ENCODE peak calls at places on chromosome 21, in four cellular contexts. One of them, this sample, is unnamed.

GRCh38 chr21:31788581-31788980 is 56.7 kb upstream of the SCAF4 start:
- DNase-seq in activated T-cell treated with anti-CD3 and anti-CD28 coated beads, Interleukin-2, amount 50 U/mL, for 24 hours: no peak
- DNase-seq in iris pigment epithelial cell: no peak
- DNase-seq in T-helper 9 cell: no peak
- DNase-seq in this sample: no peak

GRCh38 chr21:26007911-26008579 is 162.5 kb downstream of the APP start:
- DNase-seq in iris pigment epithelial cell: peak; percentile 49
- DNase-seq in activated T-cell treated with anti-CD3 and anti-CD28 coated beads, Interleukin-2, amount 50 U/mL, for 24 hours: no peak
- DNase-seq in T-helper 9 cell: no peak
- DNase-seq in this sample: peak; percentile 90

GRCh38 chr21:38282921-38283320 is 26.1 kb downstream of the KCNJ15 start:
- DNase-seq in iris pigment epithelial cell: peak; percentile 72
- DNase-seq in activated T-cell treated with anti-CD3 and anti-CD28 coated beads, Interleukin-2, amount 50 U/mL, for 24 hours: no peak
- DNase-seq in T-helper 9 cell: no peak
- DNase-seq in this sample: peak; percentile 79

GRCh38 chr21:40445349-40445921 is 401.5 kb downstream of the DSCAM start:
- DNase-seq in activated T-cell treated with anti-CD3 and anti-CD28 coated beads, Interleukin-2, amount 50 U/mL, for 24 hours: no peak
- DNase-seq in iris pigment epithelial cell: no peak
- DNase-seq in T-helper 9 cell: no peak
- DNase-seq in this sample: no peak

GRCh38 chr21:42942244-42942643 is 16.8 kb upstream of the ERVH48-1 start:
- DNase-seq in activated T-cell treated with anti-CD3 and anti-CD28 coated beads, Interleukin-2, amount 50 U/mL, for 24 hours: no peak
- DNase-seq in iris pigment epithelial cell: no peak
- DNase-seq in T-helper 9 cell: no peak
- DNase-seq in this sample: no peak

GRCh38 chr21:42209801-42210479 is 9.0 kb upstream of the ABCG1 start:
- DNase-seq in iris pigment epithelial cell: no peak
- DNase-seq in activated T-cell treated with anti-CD3 and anti-CD28 coated beads, Interleukin-2, amount 50 U/mL, for 24 hours: no peak
- DNase-seq in T-helper 9 cell: no peak
- DNase-seq in this sample: peak; percentile 39

GRCh38 chr21:25934771-25935224 is 200.0 kb downstream of the GABPA start:
- DNase-seq in activated T-cell treated with anti-CD3 and anti-CD28 coated beads, Interleukin-2, amount 50 U/mL, for 24 hours: no peak
- DNase-seq in iris pigment epithelial cell: peak; percentile 99
- DNase-seq in T-helper 9 cell: no peak
- DNase-seq in this sample: peak; percentile 97

GRCh38 chr21:38806153-38806941 is 618 bp downstream of the ETS2 start:
- DNase-seq in activated T-cell treated with anti-CD3 and anti-CD28 coated beads, Interleukin-2, amount 50 U/mL, for 24 hours: peak; percentile 66
- DNase-seq in iris pigment epithelial cell: no peak
- DNase-seq in T-helper 9 cell: peak; percentile 18
- DNase-seq in this sample: no peak

GRCh38 chr21:41071410-41071809 is 96.5 kb upstream of the BACE2 start:
- DNase-seq in activated T-cell treated with anti-CD3 and anti-CD28 coated beads, Interleukin-2, amount 50 U/mL, for 24 hours: no peak
- DNase-seq in iris pigment epithelial cell: no peak
- DNase-seq in T-helper 9 cell: no peak
- DNase-seq in this sample: no peak

GRCh38 chr21:31721381-31721780 is 10.5 kb downstream of the SCAF4 start:
- DNase-seq in activated T-cell treated with anti-CD3 and anti-CD28 coated beads, Interleukin-2, amount 50 U/mL, for 24 hours: no peak
- DNase-seq in iris pigment epithelial cell: no peak
- DNase-seq in T-helper 9 cell: no peak
- DNase-seq in this sample: no peak

GRCh38 chr21:30434033-30434631 is 4.1 kb downstream of the KRTAP13-4 start:
- DNase-seq in iris pigment epithelial cell: peak; percentile 15
- DNase-seq in activated T-cell treated with anti-CD3 and anti-CD28 coated beads, Interleukin-2, amount 50 U/mL, for 24 hours: no peak
- DNase-seq in T-helper 9 cell: no peak
- DNase-seq in this sample: no peak

GRCh38 chr21:42336065-42336464 is 14.7 kb downstream of the TFF2 start:
- DNase-seq in iris pigment epithelial cell: peak; percentile 24
- DNase-seq in T-helper 9 cell: no peak
- DNase-seq in activated T-cell treated with anti-CD3 and anti-CD28 coated beads, Interleukin-2, amount 50 U/mL, for 24 hours: no peak
- DNase-seq in this sample: peak; percentile 3

GRCh38 chr21:18350216-18350615 is 53.4 kb downstream of the TMPRSS15 start:
- DNase-seq in activated T-cell treated with anti-CD3 and anti-CD28 coated beads, Interleukin-2, amount 50 U/mL, for 24 hours: no peak
- DNase-seq in iris pigment epithelial cell: peak; percentile 1
- DNase-seq in T-helper 9 cell: no peak
- DNase-seq in this sample: no peak

GRCh38 chr21:43608225-43608624 is 51.1 kb downstream of the HSF2BP start:
- DNase-seq in activated T-cell treated with anti-CD3 and anti-CD28 coated beads, Interleukin-2, amount 50 U/mL, for 24 hours: no peak
- DNase-seq in T-helper 9 cell: no peak
- DNase-seq in iris pigment epithelial cell: peak; percentile 85
- DNase-seq in this sample: peak; percentile 92

GRCh38 chr21:43825936-43826622 is 36.7 kb downstream of the RRP1 start:
- DNase-seq in iris pigment epithelial cell: peak; percentile 28
- DNase-seq in T-helper 9 cell: no peak
- DNase-seq in activated T-cell treated with anti-CD3 and anti-CD28 coated beads, Interleukin-2, amount 50 U/mL, for 24 hours: no peak
- DNase-seq in this sample: no peak

GRCh38 chr21:36829116-36829515 is 130.2 kb downstream of the SIM2 start:
- DNase-seq in activated T-cell treated with anti-CD3 and anti-CD28 coated beads, Interleukin-2, amount 50 U/mL, for 24 hours: no peak
- DNase-seq in iris pigment epithelial cell: no peak
- DNase-seq in T-helper 9 cell: no peak
- DNase-seq in this sample: no peak

GRCh38 chr21:45200031-45200430 is 87.7 kb downstream of the POFUT2 start:
- DNase-seq in T-helper 9 cell: no peak
- DNase-seq in iris pigment epithelial cell: no peak
- DNase-seq in activated T-cell treated with anti-CD3 and anti-CD28 coated beads, Interleukin-2, amount 50 U/mL, for 24 hours: no peak
- DNase-seq in this sample: no peak

GRCh38 chr21:31894441-31894840 is 21.6 kb downstream of the HUNK start:
- DNase-seq in T-helper 9 cell: no peak
- DNase-seq in activated T-cell treated with anti-CD3 and anti-CD28 coated beads, Interleukin-2, amount 50 U/mL, for 24 hours: no peak
- DNase-seq in iris pigment epithelial cell: no peak
- DNase-seq in this sample: no peak

GRCh38 chr21:19458295-19458694 is 1054.7 kb upstream of the TMPRSS15 start:
- DNase-seq in activated T-cell treated with anti-CD3 and anti-CD28 coated beads, Interleukin-2, amount 50 U/mL, for 24 hours: no peak
- DNase-seq in T-helper 9 cell: no peak
- DNase-seq in iris pigment epithelial cell: no peak
- DNase-seq in this sample: no peak

This sample was measured in fibroblast of villous mesenchyme.